ENCODE peak calls at places on chromosomes 2 and 18, in five cellular contexts. R, S, Y, F and T are unnamed samples.

GRCh38 chr2:138708682-138709241 is 71.4 kb downstream of the NXPH2 start:
- DNase-seq in S (peak; percentile 51), F (no peak), Y (no peak), R (no peak), T (peak; percentile 33)

GRCh38 chr2:30326497-30326896 is 95.2 kb downstream of the LBH start:
- DNase-seq in S (no peak), R (no peak), Y (no peak), F (no peak), T (no peak)

GRCh38 chr18:67600181-67600631 is 83.7 kb upstream of the DSEL start:
- DNase-seq in R (no peak), S (no peak), F (no peak), Y (no peak), T (no peak)

GRCh38 chr18:59067873-59068272 is 71.8 kb upstream of the SEC11C start:
- DNase-seq in S (no peak), F (no peak), R (no peak), Y (no peak), T (no peak)

GRCh38 chr2:152609174-152609573 is 108.1 kb downstream of the PRPF40A start:
- DNase-seq in S (no peak), Y (no peak), F (no peak), R (no peak), T (no peak)

GRCh38 chr2:98454500-98455235 is 10.0 kb downstream of the INPP4A start:
- DNase-seq in R (no peak), Y (no peak), F (no peak), S (no peak), T (no peak)

GRCh38 chr2:67221266-67221665 is 175.9 kb upstream of the ETAA1 start:
- DNase-seq in S (no peak), Y (no peak), R (no peak), F (no peak), T (peak; percentile 10)

GRCh38 chr18:43634994-43635393 is 357.7 kb upstream of the SYT4 start:
- DNase-seq in Y (no peak), S (no peak), R (no peak), F (no peak), T (no peak)

GRCh38 chr2:10166489-10167295 is 44.2 kb downstream of the RRM2 start:
- DNase-seq in Y (no peak), S (no peak), R (no peak), F (no peak), T (no peak)

GRCh38 chr2:17309186-17309585 is 209.1 kb downstream of the RAD51AP2 start:
- DNase-seq in R (no peak), F (no peak), Y (no peak), S (no peak), T (no peak)

GRCh38 chr2:219551412-219551811 is 7.6 kb downstream of the TMEM198 start:
- DNase-seq in S (no peak), R (no peak), F (no peak), Y (no peak), T (no peak)

GRCh38 chr2:28997237-28997846 is 16.2 kb downstream of the TOGARAM2 start:
- DNase-seq in R (no peak), Y (no peak), F (no peak), S (no peak), T (no peak)

GRCh38 chr2:127216593-127216992 is 3.5 kb downstream of the CYP27C1 start:
- DNase-seq in F (no peak), R (no peak), Y (no peak), S (no peak), T (no peak)

GRCh38 chr2:228699400-228699799 is 517.9 kb upstream of the SPHKAP start:
- DNase-seq in Y (no peak), F (no peak), S (no peak), R (no peak), T (no peak)

GRCh38 chr2:47344890-47345583 is 57.9 kb upstream of the MSH2 start:
- DNase-seq in F (peak; percentile 68), Y (peak; percentile 92), R (no peak), S (no peak), T (no peak)

GRCh38 chr2:119487434-119488244 is 36.6 kb downstream of the SCTR start:
- DNase-seq in S (no peak), R (no peak), Y (no peak), F (peak; percentile 41), T (no peak)

GRCh38 chr2:230614913-230615332 is 97.7 kb upstream of the CAB39 start:
- DNase-seq in Y (no peak), R (no peak), F (no peak), S (no peak), T (no peak)

GRCh38 chr18:58896734-58897508 is 32.2 kb downstream of the ZNF532 start:
- DNase-seq in S (no peak), Y (no peak), F (no peak), R (no peak), T (no peak)

GRCh38 chr2:160207804-160208661 is 8.0 kb upstream of the ITGB6 start:
- DNase-seq in F (peak; percentile 93), S (peak; percentile 88), Y (no peak), R (no peak), T (peak; percentile 79)

GRCh38 chr2:164917296-164917903 is 37.9 kb downstream of the SLC38A11 start:
- DNase-seq in Y (peak; percentile 24), R (no peak), F (peak; percentile 63), S (no peak), T (no peak)

GRCh38 chr2:149438260-149438960 is 108.0 kb downstream of the LYPD6 start:
- DNase-seq in R (no peak), Y (no peak), F (no peak), S (no peak), T (no peak)

GRCh38 chr2:152428800-152429637 is 94.0 kb downstream of the FMNL2 start:
- DNase-seq in Y (no peak), S (no peak), F (no peak), R (no peak), T (no peak)

GRCh38 chr2:235041221-235041917 is 89.6 kb downstream of the SH3BP4 start:
- DNase-seq in R (no peak), Y (no peak), S (no peak), F (peak; percentile 62), T (no peak)

GRCh38 chr2:145777297-145777696 is 1257.4 kb upstream of the ZEB2 start:
- DNase-seq in R (no peak), Y (no peak), S (no peak), F (no peak), T (peak; percentile 13)

GRCh38 chr2:238924496-238925195 is 76.8 kb downstream of the TWIST2 start:
- DNase-seq in F (peak; percentile 50), Y (no peak), S (no peak), R (no peak), T (no peak)

GRCh38 chr18:48375150-48375790 is 33.9 kb downstream of the ZBTB7C start:
- DNase-seq in S (no peak), R (no peak), F (no peak), Y (no peak), T (no peak)

GRCh38 chr2:16105664-16106281 is 165.4 kb downstream of the MYCN start:
- DNase-seq in S (no peak), F (no peak), R (no peak), Y (no peak), T (no peak)

GRCh38 chr2:218996937-218997336 is 3.7 kb upstream of the CRYBA2 start:
- DNase-seq in S (no peak), R (no peak), F (no peak), Y (no peak), T (no peak)

GRCh38 chr18:57561728-57562423 is 24.6 kb downstream of the FECH start:
- DNase-seq in Y (peak; percentile 65), S (no peak), R (no peak), F (no peak), T (peak; percentile 9)

GRCh38 chr2:39142012-39142346 is 21.1 kb upstream of the SOS1 start:
- DNase-seq in S (no peak), Y (no peak), R (peak; percentile 46), F (no peak), T (no peak)

GRCh38 chr18:54958711-54959625 is at the start of gene CCDC68:
- DNase-seq in R (no peak), S (no peak), F (no peak), Y (peak; percentile 21), T (no peak)

GRCh38 chr2:176122633-176123482 is at the start of gene HOXD9:
- DNase-seq in S (no peak), F (no peak), Y (no peak), R (no peak), T (peak; percentile 57)

GRCh38 chr2:158845869-158846268 is 50.8 kb downstream of the DAPL1 start:
- DNase-seq in R (no peak), Y (no peak), F (no peak), S (peak; percentile 28), T (no peak)

GRCh38 chr2:188766086-188766856 is 207.9 kb upstream of the COL3A1 start:
- DNase-seq in F (no peak), Y (no peak), R (no peak), S (peak; percentile 49), T (no peak)

GRCh38 chr2:47592381-47592780 is 189.4 kb downstream of the MSH2 start:
- DNase-seq in S (no peak), F (no peak), R (no peak), Y (no peak), T (no peak)

GRCh38 chr2:201996006-201996405 is 37.6 kb upstream of the FZD7 start:
- DNase-seq in R (no peak), F (no peak), Y (no peak), S (no peak), T (no peak)

GRCh38 chr2:183063083-183063482 is 15.5 kb upstream of the DUSP19 start:
- DNase-seq in F (no peak), S (no peak), Y (no peak), R (no peak), T (no peak)